ENCODE peak calls at places on chromosomes 13 and 19, in ten cellular contexts. I is stimulated activated CD8-positive, alpha-beta memory T cell treated with anti-CD3 and anti-CD28 coated beads, Interleukin-2, amount 100 ng/mL, for 1 hour; J is breast epithelium; F is LHCN-M2; X is activated CD4-positive, alpha-beta T cell treated with anti-CD3 and anti-CD28 coated beads for 48 hours; Y is heart left ventricle; Z is NCI-H1694; Q is dermis microvascular lymphatic vessel endothelial cell; T is stimulated activated CD4-positive, alpha-beta T cell treated with anti-CD3 and anti-CD28 coated beads, Interleukin-2, amount 100 ng/mL, for 24 hours; H is left lung. V is an unnamed sample.

GRCh38 chr13:111363591-111363990 is 43.1 kb downstream of the TEX29 start:
- DNase-seq in F (no peak), Z (no peak), X (no peak), J (no peak), I (no peak), Q (no peak), H (no peak), T (no peak), Y (no peak), V (peak; percentile 85)

GRCh38 chr19:47019431-47020041 is at the start of gene NPAS1:
- DNase-seq in H (no peak), F (no peak), X (no peak), T (no peak), Q (no peak), Z (no peak), Y (no peak), I (no peak), J (no peak), V (peak; percentile 88)

GRCh38 chr13:37164635-37165034 is 59.2 kb upstream of the CSNK1A1L start:
- DNase-seq in F (no peak), I (no peak), Q (no peak), H (no peak), Z (no peak), J (no peak), X (no peak), Y (no peak), T (no peak), V (no peak)

GRCh38 chr19:47476438-47476972 is 4.8 kb upstream of the SLC8A2 start:
- DNase-seq in Z (no peak), J (no peak), T (no peak), H (no peak), Y (no peak), X (no peak), Q (no peak), I (no peak), F (no peak), V (no peak)

GRCh38 chr13:51729853-51730553 is 74.0 kb downstream of the DHRS12 start:
- DNase-seq in J (peak; percentile 78), X (peak; percentile 73), I (no peak), T (peak; percentile 45), H (no peak), F (peak; percentile 93), Z (no peak), Q (peak; percentile 80), Y (peak; percentile 36), V (no peak)

GRCh38 chr13:19680751-19681150 is 47.3 kb downstream of the MPHOSPH8 start:
- DNase-seq in Z (no peak), J (no peak), X (no peak), H (no peak), Y (no peak), T (no peak), Q (no peak), F (no peak), I (no peak), V (no peak)

GRCh38 chr19:44212865-44213346 is 574 bp downstream of the ZNF227 start:
- DNase-seq in H (no peak), Z (no peak), T (no peak), F (peak; percentile 35), I (no peak), Q (peak; percentile 3), J (no peak), Y (no peak), X (no peak), V (no peak)

GRCh38 chr19:15452111-15453047 is 2.6 kb upstream of the WIZ start:
- DNase-seq in X (peak; percentile 52), I (no peak), J (peak; percentile 78), Q (peak; percentile 77), T (peak; percentile 40), F (peak; percentile 93), H (peak; percentile 80), Y (peak; percentile 97), Z (no peak), V (peak; percentile 95)

GRCh38 chr19:48746738-48747575 is at the start of gene IZUMO1:
- DNase-seq in Y (peak; percentile 91), X (peak; percentile 72), H (peak; percentile 82), Q (peak; percentile 84), J (no peak), T (peak; percentile 63), Z (peak; percentile 77), F (peak; percentile 68), I (no peak), V (no peak)

GRCh38 chr19:1038995-1039645 is 787 bp upstream of the ABCA7 start:
- DNase-seq in Q (no peak), Z (no peak), F (no peak), J (no peak), H (no peak), I (no peak), X (no peak), T (no peak), Y (no peak), V (no peak)